ENCODE peak calls at places on chromosomes 7 and 10, in seven cellular contexts. S is A549, B is IMR-90, D is prostate gland, O is body of pancreas, K is ovary, V is NB4. T is an unnamed sample.

GRCh38 chr10:91424016-91424415 is 13.9 kb downstream of the HECTD2 start:
- DNase-seq in S (no peak), B (peak), D (no peak), O (no peak), K (no peak), V (no peak), T (no peak)

GRCh38 chr10:95459446-95459845 is 101.7 kb downstream of the SORBS1 start:
- DNase-seq in S (no peak), B (no peak), D (no peak), O (no peak), K (peak), V (no peak), T (no peak)

GRCh38 chr10:102540023-102540422 is 36.3 kb downstream of the SUFU start:
- DNase-seq in S (peak), B (peak), D (no peak), O (no peak), K (no peak), V (peak), T (no peak)

GRCh38 chr10:131848296-131848695 is 52.5 kb upstream of the PPP2R2D start:
- DNase-seq in S (no peak), B (no peak), D (no peak), O (no peak), K (peak), V (no peak), T (peak)

GRCh38 chr10:71888623-71889387 is 37.8 kb upstream of the PSAP start:
- DNase-seq in S (peak), B (peak), D (peak), O (peak), K (peak), V (peak), T (peak)

GRCh38 chr7:39515556-39516228 is 50.5 kb upstream of the YAE1 start:
- DNase-seq in S (no peak), B (no peak), D (no peak), O (no peak), K (no peak), V (no peak), T (no peak)

GRCh38 chr10:15306881-15307280 is 64.2 kb downstream of the FAM171A1 start:
- DNase-seq in S (no peak), B (no peak), D (no peak), O (no peak), K (no peak), V (no peak), T (no peak)

GRCh38 chr10:78706256-78706655 is 362.5 kb upstream of the ZMIZ1 start:
- DNase-seq in S (no peak), B (peak), D (no peak), O (no peak), K (no peak), V (no peak), T (peak)

GRCh38 chr10:119412831-119413737 is 129.4 kb downstream of the RGS10 start:
- DNase-seq in S (no peak), B (peak), D (no peak), O (no peak), K (no peak), V (no peak), T (no peak)

GRCh38 chr10:91617073-91617580 is 15.7 kb downstream of the PPP1R3C start:
- DNase-seq in S (no peak), B (peak), D (no peak), O (no peak), K (no peak), V (no peak), T (no peak)

GRCh38 chr10:59176241-59177030 is at the start of gene PHYHIPL:
- DNase-seq in S (peak), B (no peak), D (peak), O (peak), K (peak), V (no peak), T (no peak)

GRCh38 chr7:30655096-30655970 is 26.9 kb downstream of the CRHR2 start:
- DNase-seq in S (no peak), B (no peak), D (no peak), O (no peak), K (no peak), V (no peak), T (peak)

DNA sequence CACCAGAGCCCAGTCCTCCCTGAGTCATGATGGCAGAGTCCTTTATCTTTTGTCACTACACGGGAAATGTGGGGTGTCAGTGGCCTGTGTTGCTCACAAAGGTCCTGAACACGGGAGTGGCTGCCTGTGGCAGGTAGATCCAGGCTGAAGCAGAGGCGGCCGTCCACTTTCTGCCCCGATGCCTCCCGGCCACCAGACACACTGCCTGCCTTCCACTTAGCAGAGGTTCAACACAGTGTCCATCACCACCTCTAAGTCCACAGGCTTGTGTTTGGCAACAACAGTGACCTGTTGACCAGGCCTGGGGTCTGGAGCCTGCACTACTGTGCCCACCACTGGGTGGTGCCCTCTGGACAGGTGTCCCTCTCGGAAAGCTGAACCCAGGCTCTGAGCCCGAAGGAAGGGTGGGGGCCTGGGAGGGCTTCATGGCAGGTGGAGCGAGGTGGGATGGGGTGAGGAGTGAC is 49.9 kb upstream of the CAMK2B start:
- DNase-seq in S (no peak), B (no peak), D (no peak), O (no peak), K (no peak), V (no peak), T (no peak)
- TF ChIP-seq CTCF in S (peak), B (no peak), D (no peak), O (peak), K (no peak), V (peak), T (no peak)

GRCh38 chr10:51178634-51179033 is 104.3 kb downstream of the PRKG1 start:
- DNase-seq in S (no peak), B (no peak), D (no peak), O (no peak), K (no peak), V (no peak), T (no peak)

GRCh38 chr10:51183783-51184182 is 109.5 kb downstream of the PRKG1 start:
- DNase-seq in S (no peak), B (no peak), D (no peak), O (no peak), K (no peak), V (no peak), T (no peak)

GRCh38 chr10:51176976-51177690 is 102.8 kb downstream of the PRKG1 start:
- DNase-seq in S (no peak), B (peak), D (no peak), O (no peak), K (no peak), V (no peak), T (no peak)

GRCh38 chr10:51180141-51180540 is 105.9 kb downstream of the PRKG1 start:
- DNase-seq in S (no peak), B (no peak), D (no peak), O (no peak), K (no peak), V (no peak), T (no peak)
- H3K4me3 ChIP-seq in S (no peak), B (no peak), D (no peak), O (no peak), K (no peak), V (no peak), T (no peak)

GRCh38 chr10:96608815-96609214 is 22.0 kb upstream of the TM9SF3 start:
- DNase-seq in S (no peak), B (no peak), D (no peak), O (no peak), K (no peak), V (no peak), T (no peak)

GRCh38 chr10:96608262-96608661 is 21.4 kb upstream of the TM9SF3 start:
- DNase-seq in S (no peak), B (no peak), D (no peak), O (no peak), K (no peak), V (no peak), T (no peak)

GRCh38 chr10:96612052-96612830 is 25.4 kb upstream of the TM9SF3 start:
- DNase-seq in S (no peak), B (no peak), D (peak), O (no peak), K (no peak), V (no peak), T (no peak)

GRCh38 chr10:96613565-96613964 is 26.8 kb upstream of the TM9SF3 start:
- DNase-seq in S (no peak), B (peak), D (no peak), O (no peak), K (no peak), V (no peak), T (no peak)

GRCh38 chr10:96610817-96611216 is 24.0 kb upstream of the TM9SF3 start:
- DNase-seq in S (no peak), B (no peak), D (no peak), O (no peak), K (no peak), V (peak), T (no peak)
- TF ChIP-seq POLR2A in S (no peak), B (no peak), D (no peak), O (no peak), K (no peak), V (no peak), T (no peak)

GRCh38 chr10:64973391-64973790 is 1452.2 kb downstream of the REEP3 start:
- DNase-seq in S (no peak), B (no peak), D (no peak), O (no peak), K (no peak), V (no peak), T (no peak)

GRCh38 chr10:64976150-64976549 is 1454.9 kb downstream of the REEP3 start:
- DNase-seq in S (no peak), B (no peak), D (no peak), O (no peak), K (no peak), V (no peak), T (no peak)

DNA sequence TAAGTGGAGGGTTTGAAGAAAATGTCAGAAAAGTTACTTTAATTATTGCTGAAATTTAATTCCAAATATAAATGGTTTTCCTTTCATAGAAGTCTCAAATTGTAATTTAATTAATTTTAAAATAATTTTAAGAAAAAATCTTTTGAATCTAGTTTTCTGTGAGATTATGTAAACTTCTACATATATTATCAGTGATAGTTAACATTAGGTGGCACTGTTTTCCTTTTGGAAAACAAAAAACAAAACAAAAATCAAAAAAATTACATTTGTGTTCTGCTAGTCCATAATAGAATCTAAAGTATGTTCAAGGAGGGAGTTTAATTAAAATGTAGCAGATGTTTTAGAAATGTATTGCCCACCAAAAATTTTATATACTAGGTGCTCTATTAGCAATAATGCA is 1456.7 kb downstream of the REEP3 start:
- DNase-seq in S (no peak), B (no peak), D (no peak), O (no peak), K (no peak), V (no peak), T (no peak)
- TF ChIP-seq CTCF in S (no peak), B (no peak), D (no peak), O (peak), K (no peak), V (no peak), T (no peak)

DNA sequence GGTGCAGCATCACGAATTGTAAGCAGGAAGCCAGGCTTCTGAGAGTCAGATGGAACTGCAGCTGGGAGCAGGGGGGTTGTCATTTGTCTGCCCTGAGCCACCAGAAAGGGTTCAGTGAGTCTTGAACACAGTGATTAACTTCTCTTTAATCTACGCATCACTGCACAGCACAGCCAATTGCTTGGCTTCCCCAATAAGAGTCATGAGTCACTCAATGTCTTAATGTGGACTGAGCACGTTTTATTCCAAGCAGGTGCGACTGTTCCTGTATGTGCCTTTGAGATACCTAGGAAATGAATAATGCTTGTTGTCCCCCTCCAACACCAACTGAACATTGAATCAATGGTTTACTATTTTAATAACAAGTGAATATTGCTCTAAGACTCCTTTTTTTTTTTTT is 26.0 kb upstream of the PLEKHA1 start:
- DNase-seq in S (no peak), B (no peak), D (no peak), O (no peak), K (no peak), V (no peak), T (no peak)
- H3K4me3 ChIP-seq in S (no peak), B (no peak), D (no peak), O (no peak), K (no peak), V (no peak), T (no peak)

GRCh38 chr10:101031796-101032636 is 982 bp downstream of the SFXN3 start:
- DNase-seq in S (peak), B (peak), D (peak), O (peak), K (peak), V (peak), T (peak)
- TF ChIP-seq POLR2A in S (peak), B (no peak), D (peak), O (no peak), K (peak), V (peak), T (peak)

GRCh38 chr7:152178405-152179058 is 153.1 kb downstream of the GALNT11 start:
- DNase-seq in S (no peak), B (no peak), D (no peak), O (no peak), K (no peak), V (no peak), T (no peak)
- TF ChIP-seq CTCF in S (no peak), B (no peak), D (no peak), O (no peak), K (no peak), V (no peak), T (no peak)